ENCODE peak calls at places on chromosomes 12 and 14, in seven cellular contexts. O, H, Q, Y, R, P and T are unnamed samples.

GRCh38 chr12:25155031-25155576 is 39.9 kb downstream of the DNAI7 start:
- DNase-seq in H (peak), Q (no peak), P (no peak), R (peak), O (no peak), Y (no peak), T (peak)

GRCh38 chr12:7128681-7129593 is at the start of gene RBP5:
- DNase-seq in Q (no peak), O (no peak), P (peak), R (no peak), Y (peak), H (no peak), T (no peak)

GRCh38 chr14:101559624-101560533 is 1.4 kb upstream of the DIO3 start:
- DNase-seq in P (peak), Y (peak), R (no peak), H (no peak), O (no peak), Q (peak), T (no peak)

GRCh38 chr14:22400590-22401259 is 188.3 kb downstream of the DAD1 start:
- DNase-seq in Q (no peak), Y (no peak), H (no peak), P (no peak), O (no peak), R (no peak), T (no peak)

GRCh38 chr12:95484524-95484923 is 10.6 kb downstream of the METAP2 start:
- DNase-seq in O (no peak), R (no peak), Q (no peak), P (no peak), Y (no peak), H (no peak), T (no peak)

GRCh38 chr12:59086124-59086523 is 165.8 kb upstream of the LRIG3 start:
- DNase-seq in P (no peak), Q (no peak), Y (no peak), R (no peak), H (no peak), O (no peak), T (no peak)

GRCh38 chr14:34906287-34906686 is 31.1 kb upstream of the BAZ1A start:
- DNase-seq in H (no peak), P (no peak), Y (no peak), Q (no peak), R (no peak), O (no peak), T (no peak)

GRCh38 chr12:123075591-123076171 is 75.2 kb downstream of the PITPNM2 start:
- DNase-seq in O (no peak), R (no peak), Q (peak), H (no peak), Y (peak), P (no peak), T (no peak)

GRCh38 chr14:49623941-49624806 is 3.6 kb downstream of the MGAT2 start:
- DNase-seq in O (no peak), Q (peak), R (no peak), H (no peak), P (no peak), Y (no peak), T (no peak)

GRCh38 chr14:49962616-49963015 is 69.7 kb downstream of the ARF6 start:
- DNase-seq in R (no peak), P (no peak), O (no peak), Y (no peak), H (peak), Q (peak), T (no peak)

GRCh38 chr14:49934638-49935037 is 41.8 kb downstream of the ARF6 start:
- DNase-seq in O (no peak), P (no peak), Q (no peak), Y (no peak), R (no peak), H (peak), T (no peak)

GRCh38 chr12:98373019-98373554 is 142.3 kb upstream of the TMPO start:
- DNase-seq in Q (no peak), P (no peak), H (peak), R (peak), O (no peak), Y (no peak), T (no peak)

GRCh38 chr14:56874375-56874774 is 64.1 kb upstream of the OTX2 start:
- DNase-seq in O (no peak), Y (no peak), H (peak), Q (peak), R (peak), P (peak), T (no peak)

GRCh38 chr12:43131304-43131703 is 420.7 kb downstream of the ADAMTS20 start:
- DNase-seq in Q (no peak), H (no peak), R (no peak), O (no peak), Y (no peak), P (no peak), T (no peak)

GRCh38 chr14:64812412-64812811 is 67.3 kb downstream of the SPTB start:
- DNase-seq in P (peak), Y (no peak), Q (peak), R (no peak), H (no peak), O (peak), T (no peak)

GRCh38 chr14:80387563-80387981 is 176.3 kb upstream of the DIO2 start:
- DNase-seq in Y (no peak), Q (no peak), H (no peak), O (peak), R (no peak), P (no peak), T (no peak)

GRCh38 chr12:116189692-116190091 is 87.8 kb downstream of the MED13L start:
- DNase-seq in P (no peak), Q (no peak), R (no peak), O (no peak), Y (no peak), H (no peak), T (no peak)

GRCh38 chr12:9244894-9245293 is 36.7 kb upstream of the PZP start:
- DNase-seq in Y (peak), R (no peak), H (no peak), P (peak), Q (no peak), O (no peak), T (no peak)

GRCh38 chr14:23865502-23865901 is 88.1 kb upstream of the DHRS4 start:
- DNase-seq in R (no peak), Q (no peak), Y (no peak), H (no peak), P (no peak), O (no peak), T (no peak)

GRCh38 chr12:86523844-86524243 is 267.7 kb upstream of the MGAT4C start:
- DNase-seq in R (no peak), P (no peak), Y (no peak), Q (no peak), H (no peak), O (no peak), T (no peak)

GRCh38 chr12:52229836-52230343 is 3.2 kb upstream of the KRT7 start:
- DNase-seq in Q (no peak), O (no peak), Y (no peak), P (no peak), R (no peak), H (no peak), T (no peak)

GRCh38 chr14:99512110-99512449 is 30.9 kb downstream of the CCNK start:
- DNase-seq in O (no peak), H (no peak), Q (no peak), P (no peak), Y (no peak), R (no peak), T (no peak)

GRCh38 chr12:3896851-3897351 is 23.7 kb upstream of the PARP11 start:
- DNase-seq in P (no peak), Y (no peak), R (no peak), Q (no peak), O (no peak), H (peak), T (no peak)

GRCh38 chr12:99092100-99092851 is 447.2 kb downstream of the APAF1 start:
- DNase-seq in R (no peak), H (no peak), O (no peak), Y (no peak), Q (no peak), P (no peak), T (no peak)

GRCh38 chr14:61542848-61543790 is 152.2 kb upstream of the HIF1A start:
- DNase-seq in Y (no peak), H (no peak), R (no peak), P (peak), Q (no peak), O (no peak), T (no peak)

GRCh38 chr12:43655586-43655985 is 103.0 kb downstream of the PUS7L start:
- DNase-seq in Q (no peak), P (no peak), H (peak), R (no peak), Y (no peak), O (no peak), T (no peak)

GRCh38 chr14:89359477-89360222 is 57.4 kb downstream of the FOXN3 start:
- DNase-seq in Y (peak), P (peak), O (peak), Q (no peak), R (no peak), H (no peak), T (no peak)

GRCh38 chr14:104989951-104990303 is 4.3 kb downstream of the CLBA1 start:
- DNase-seq in P (no peak), H (no peak), Q (no peak), R (no peak), O (no peak), Y (peak), T (no peak)

GRCh38 chr12:121466800-121467637 is 67.1 kb downstream of the RNF34 start:
- DNase-seq in H (peak), O (peak), Y (peak), R (peak), Q (peak), P (peak), T (peak)

GRCh38 chr14:101313268-101313667 is 248.0 kb upstream of the DIO3 start:
- DNase-seq in Y (no peak), R (no peak), H (no peak), Q (no peak), P (no peak), O (no peak), T (no peak)

DNA sequence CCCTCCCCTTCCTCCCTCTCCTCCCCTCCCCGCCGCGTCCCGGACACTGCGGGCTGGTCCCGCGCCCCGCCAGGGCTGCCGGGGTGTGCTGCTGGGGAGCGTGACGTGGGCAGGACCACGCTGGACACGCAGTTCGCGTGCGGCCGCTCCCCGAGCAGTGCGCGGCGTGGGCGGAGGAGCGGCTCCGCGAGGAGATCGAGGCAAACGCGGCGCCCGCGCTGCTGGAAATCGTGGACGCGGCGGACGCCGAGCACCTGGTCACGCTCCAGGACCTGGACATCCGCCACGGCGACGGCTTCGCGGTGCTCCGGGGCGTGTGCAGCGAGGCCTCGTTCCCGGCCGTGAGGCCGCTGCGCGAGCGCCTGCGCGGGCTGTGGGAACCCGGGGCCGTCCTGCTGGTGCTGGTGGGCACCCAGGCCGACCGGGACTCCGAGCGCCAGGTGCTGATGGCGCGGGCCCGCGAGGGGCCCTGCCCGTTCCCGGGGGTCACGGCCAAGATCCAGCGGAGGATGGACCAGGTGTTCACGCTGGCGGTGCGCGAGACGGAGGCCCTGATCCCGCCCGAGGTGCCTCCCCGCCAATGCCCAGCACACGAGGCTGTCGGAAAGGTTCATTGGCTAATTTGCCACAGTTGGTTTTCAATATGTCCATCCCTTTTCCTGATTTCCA is 84.3 kb downstream of the TNFAIP2 start:
- DNase-seq in Q (no peak), P (peak), O (no peak), Y (peak), R (no peak), H (no peak), T (no peak)
- TF ChIP-seq POLR2A in Q (peak), P (no peak), O (peak), Y (peak), R (no peak), H (no peak), T (no peak)

DNA sequence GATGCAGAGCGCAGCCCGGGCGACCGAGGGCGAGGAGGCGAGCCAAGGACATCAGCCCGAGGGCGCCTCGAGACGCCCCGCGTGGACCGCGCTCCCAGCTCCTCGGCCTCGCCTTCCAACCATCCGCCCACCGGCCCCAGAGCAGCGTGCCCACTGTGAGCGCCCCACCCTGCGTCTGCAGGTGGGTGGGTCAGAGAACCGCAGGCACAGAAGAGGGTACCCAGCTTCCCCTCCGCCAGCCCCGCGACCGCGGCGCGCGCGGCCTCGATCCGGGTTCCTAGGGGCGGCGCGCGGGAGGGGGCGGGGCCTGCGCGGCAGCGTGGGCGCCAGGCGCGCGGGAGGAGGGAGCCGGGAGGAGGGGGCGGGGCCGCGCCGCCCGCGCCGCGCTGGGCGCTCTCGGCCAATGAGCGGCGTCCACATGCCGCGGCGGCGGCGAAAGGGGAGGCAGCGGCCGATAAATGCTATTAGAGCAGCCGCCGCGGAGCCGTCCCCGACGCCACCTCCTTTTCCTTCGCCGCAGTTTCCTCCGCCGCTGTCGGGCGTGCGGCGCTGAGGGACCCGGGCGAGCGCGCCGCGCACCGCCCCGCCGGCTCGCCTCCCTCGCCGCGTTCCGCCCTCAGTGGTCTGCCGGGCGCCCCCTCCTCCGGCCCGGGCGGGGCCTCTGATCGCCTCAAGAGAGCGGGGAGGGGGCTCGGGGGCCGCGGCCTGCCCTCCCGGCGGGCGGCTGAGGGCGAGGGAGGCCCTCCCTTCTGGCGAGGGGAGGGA is at the start of gene ATP2A2:
- DNase-seq in P (peak), R (peak), Y (peak), Q (peak), H (peak), O (peak), T (peak)
- TF ChIP-seq POLR2A in P (peak), R (peak), Y (peak), Q (peak), H (peak), O (peak), T (peak)

DNA sequence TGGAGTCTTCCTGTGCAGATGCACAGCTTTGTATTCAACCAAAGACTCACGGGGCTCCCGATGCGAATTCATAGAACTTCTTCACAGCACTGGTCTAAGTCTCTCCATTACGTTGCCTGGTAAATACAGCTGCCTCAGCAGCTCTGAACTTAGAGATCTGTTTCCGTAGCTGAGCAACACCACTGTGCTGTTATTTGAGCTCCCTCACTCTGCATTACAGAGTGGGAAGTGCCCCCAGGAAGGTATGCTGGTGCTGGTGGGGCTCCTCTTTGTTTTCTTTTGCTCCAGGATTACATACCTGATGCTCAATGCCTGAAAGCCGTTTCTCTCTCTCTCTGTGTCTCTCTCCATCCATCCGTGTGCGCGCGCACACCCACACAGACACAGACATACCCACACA is 227.5 kb upstream of the RMST start:
- DNase-seq in R (no peak), Q (no peak), Y (no peak), P (no peak), H (no peak), O (no peak), T (no peak)
- TF ChIP-seq POLR2A in R (no peak), Q (no peak), Y (no peak), P (no peak), H (no peak), O (no peak), T (no peak)

DNA sequence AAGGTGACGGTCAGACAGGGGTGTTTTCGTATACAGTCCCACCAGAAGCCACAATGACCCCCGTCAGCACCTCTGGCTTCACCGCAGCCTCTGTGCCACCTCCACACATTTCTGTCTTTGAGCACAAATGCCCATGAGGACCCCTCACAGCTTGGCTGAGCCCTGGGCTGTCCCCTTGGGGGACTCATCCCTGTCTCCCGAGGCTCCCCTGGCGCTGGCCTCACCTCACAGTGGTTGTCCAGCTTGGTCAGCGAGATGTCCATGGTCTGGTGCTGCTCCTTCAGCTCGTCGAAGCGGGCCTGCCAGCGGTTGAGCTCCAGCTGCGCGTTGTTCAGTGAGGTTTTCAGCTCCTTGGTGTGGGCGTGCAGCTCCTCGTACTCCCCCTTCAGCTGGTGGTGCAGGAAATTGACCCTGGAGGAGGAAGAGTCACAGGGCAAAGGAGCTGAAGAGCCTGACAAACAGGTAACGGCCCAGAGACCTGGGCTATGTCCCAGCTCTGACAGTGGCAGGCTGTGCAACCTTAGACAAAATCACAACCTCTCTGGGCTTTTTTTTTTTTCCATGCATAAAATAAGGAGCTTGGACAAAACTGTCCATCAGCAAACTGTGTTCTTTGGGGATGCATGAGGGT is 52.7 kb upstream of the GPR68 start:
- DNase-seq in O (no peak), H (no peak), Y (no peak), P (no peak), Q (no peak), R (no peak), T (no peak)
- TF ChIP-seq POLR2A in O (no peak), H (no peak), Y (no peak), P (no peak), Q (no peak), R (no peak), T (no peak)

GRCh38 chr12:48070033-48070432 is 35.8 kb downstream of the SENP1 start:
- DNase-seq in Q (no peak), P (no peak), Y (no peak), R (no peak), O (no peak), H (no peak), T (no peak)

GRCh38 chr12:48070731-48071130 is 35.1 kb downstream of the SENP1 start:
- DNase-seq in Q (no peak), H (no peak), Y (no peak), R (no peak), O (no peak), P (no peak), T (no peak)

GRCh38 chr12:48068457-48068856 is 37.4 kb downstream of the SENP1 start:
- DNase-seq in P (no peak), R (no peak), Q (no peak), H (no peak), Y (no peak), O (no peak), T (no peak)

GRCh38 chr12:48069253-48069652 is 36.6 kb downstream of the SENP1 start:
- DNase-seq in O (no peak), R (no peak), P (no peak), Y (no peak), H (no peak), Q (no peak), T (no peak)

DNA sequence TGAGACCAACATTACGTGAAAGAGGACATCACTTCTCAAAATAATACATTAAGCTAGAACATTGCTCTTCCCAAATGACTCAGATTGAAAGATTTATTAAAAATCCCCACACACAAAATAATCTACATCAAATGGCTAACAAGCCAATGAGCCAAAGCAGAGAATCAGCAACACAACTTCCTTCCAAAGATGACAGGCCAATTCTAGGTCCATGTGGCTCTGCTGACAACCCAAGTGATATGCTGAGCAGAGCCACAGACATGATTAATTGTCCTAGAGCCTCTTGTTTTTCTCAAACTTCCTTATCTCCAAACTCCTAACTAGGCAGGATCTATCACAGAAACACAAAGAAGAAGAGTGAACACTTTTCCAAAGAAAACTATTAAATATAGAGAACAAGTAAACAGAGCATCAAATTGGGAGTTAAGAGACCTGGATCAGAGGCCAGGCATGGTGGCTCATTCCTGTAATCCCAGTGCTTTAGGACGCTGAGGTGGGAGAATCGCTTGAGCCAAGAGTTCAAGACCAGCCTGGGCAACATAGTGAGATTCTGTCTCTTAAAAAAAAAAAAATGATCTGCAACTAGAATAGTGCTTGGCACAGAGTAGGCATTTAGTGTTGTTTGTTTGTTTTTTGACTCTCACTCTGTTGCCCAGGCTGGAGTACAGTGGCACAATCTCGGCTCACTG is 38.5 kb downstream of the SENP1 start:
- DNase-seq in O (no peak), H (no peak), Y (no peak), P (no peak), R (no peak), Q (no peak), T (no peak)
- TF ChIP-seq POLR2A in O (no peak), H (no peak), Y (no peak), P (no peak), R (no peak), Q (no peak), T (no peak)

GRCh38 chr12:2034633-2035420 is 18.0 kb upstream of the CACNA1C start:
- DNase-seq in O (peak), Y (peak), P (peak), Q (peak), R (peak), H (peak), T (peak)
- TF ChIP-seq POLR2A in O (no peak), Y (peak), P (no peak), Q (no peak), R (peak), H (peak), T (no peak)